ENCODE peak calls at places on chromosomes 2 and 18, in nine cellular contexts. X is stomach, V is OCI-LY7, L is endothelial cell of umbilical vein, C is cardiac muscle cell, P is HepG2, S is IMR-90, Z is transverse colon, B is lower lobe of right lung. G is an unnamed sample.

GRCh38 chr2:109447251-109447661 is 166.5 kb downstream of the SEPTIN10 start:
- DNase-seq in V (no peak), S (peak; percentile 98), L (peak; percentile 15), C (peak; percentile 29), B (no peak), X (no peak), Z (no peak), P (no peak), G (peak; percentile 86)

GRCh38 chr2:97718051-97718882 is 4.9 kb downstream of the ZAP70 start:
- DNase-seq in S (no peak), L (no peak), X (peak; percentile 39), Z (peak; percentile 58), V (peak; percentile 81), P (no peak), C (no peak), B (no peak), G (no peak)

GRCh38 chr2:235762832-235763598 is 269.2 kb downstream of the AGAP1 start:
- DNase-seq in P (peak; percentile 47), C (no peak), L (no peak), X (no peak), S (no peak), Z (no peak), B (no peak), V (no peak), G (no peak)

GRCh38 chr2:101508636-101509035 is 33.7 kb upstream of the RFX8 start:
- DNase-seq in L (no peak), X (no peak), Z (no peak), S (no peak), C (peak; percentile 13), B (no peak), V (no peak), P (no peak), G (no peak)

GRCh38 chr2:70374616-70375015 is 72.7 kb upstream of the FAM136A start:
- DNase-seq in B (no peak), V (no peak), P (no peak), L (no peak), X (no peak), S (no peak), C (no peak), Z (no peak), G (no peak)

GRCh38 chr18:23401400-23402347 is 51.4 kb upstream of the RIOK3 start:
- DNase-seq in C (peak; percentile 89), V (no peak), S (peak; percentile 73), L (peak; percentile 97), Z (peak; percentile 47), X (peak; percentile 56), B (peak; percentile 55), P (peak; percentile 81), G (no peak)

GRCh38 chr18:62073882-62074281 is 113.0 kb downstream of the PIGN start:
- DNase-seq in S (no peak), V (no peak), B (no peak), C (no peak), Z (no peak), X (no peak), P (peak; percentile 31), L (no peak), G (no peak)

GRCh38 chr2:53907582-53907981 is 47.8 kb upstream of the GPR75 start:
- DNase-seq in X (no peak), B (no peak), V (no peak), Z (no peak), L (no peak), S (peak; percentile 10), C (no peak), P (no peak), G (no peak)

GRCh38 chr18:784470-785172 is 27.4 kb downstream of the YES1 start:
- DNase-seq in V (no peak), X (no peak), P (no peak), L (no peak), C (no peak), Z (no peak), S (no peak), B (no peak), G (no peak)

GRCh38 chr2:4530231-4530630 is 826.9 kb downstream of the DCDC2C start:
- DNase-seq in P (no peak), L (no peak), V (no peak), S (no peak), C (no peak), Z (no peak), B (no peak), X (no peak), G (no peak)

GRCh38 chr18:49723648-49724180 is 89.6 kb downstream of the ACAA2 start:
- DNase-seq in V (no peak), B (no peak), S (peak; percentile 51), P (peak; percentile 80), X (no peak), L (peak; percentile 91), C (peak; percentile 77), Z (peak; percentile 44), G (no peak)

GRCh38 chr18:77086034-77086433 is 46.5 kb downstream of the MBP start:
- DNase-seq in Z (no peak), V (no peak), L (peak; percentile 42), B (no peak), C (peak; percentile 66), P (no peak), S (peak; percentile 81), X (no peak), G (no peak)

GRCh38 chr2:31467426-31467825 is 52.9 kb upstream of the XDH start:
- DNase-seq in Z (no peak), V (no peak), C (no peak), P (no peak), B (no peak), S (no peak), X (no peak), L (no peak), G (peak; percentile 6)

DNA sequence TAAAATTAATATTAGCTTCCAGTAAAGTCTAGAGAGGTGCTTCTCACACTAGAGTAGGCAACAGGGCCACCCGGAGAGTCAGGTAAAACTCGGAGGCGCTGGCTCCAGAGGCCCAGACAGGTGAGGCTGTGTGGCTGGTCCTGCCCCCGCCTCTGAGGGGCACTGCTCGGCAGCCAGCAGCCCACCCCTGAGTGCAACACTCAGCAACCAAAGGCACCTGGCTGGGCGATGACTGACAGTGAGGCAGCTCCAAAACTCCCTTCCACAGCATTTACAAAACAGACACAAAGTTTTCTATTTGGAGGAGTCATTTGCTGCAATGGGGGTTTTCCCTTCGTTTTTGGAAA is 138.8 kb upstream of the ID2 start:
- DNase-seq in P (no peak), V (peak; percentile 63), Z (no peak), X (no peak), L (no peak), C (no peak), S (no peak), B (no peak), G (no peak)
- H3K4me1 ChIP-seq in P (peaks cover 10% of the 10 kb centered on the region), V (peaks cover 100% of the 10 kb centered on the region), Z (peaks cover 13% of the 10 kb centered on the region), X (peaks cover 18% of the 10 kb centered on the region), L (no peaks in the 10 kb centered on the region), C (peaks cover 54% of the 10 kb centered on the region), S (peaks cover 16% of the 10 kb centered on the region), B (peaks cover 69% of the 10 kb centered on the region), G (no peaks in the 10 kb centered on the region)

GRCh38 chr2:219179601-219180465 is 1.8 kb downstream of the RETREG2 start:
- DNase-seq in B (no peak), X (no peak), L (no peak), Z (no peak), P (no peak), V (no peak), C (no peak), S (no peak), G (no peak)

GRCh38 chr2:219178377-219179175 is 501 bp downstream of the RETREG2 start:
- DNase-seq in L (no peak), V (peak; percentile 53), B (peak; percentile 73), P (no peak), C (peak; percentile 47), S (peak; percentile 15), X (peak; percentile 50), Z (peak; percentile 55), G (no peak)

GRCh38 chr2:219175928-219176817 is 552 bp downstream of the CNPPD1 start:
- DNase-seq in Z (peak; percentile 74), L (peak; percentile 62), P (no peak), C (peak; percentile 38), B (peak; percentile 72), X (peak; percentile 58), V (peak; percentile 68), S (peak; percentile 26), G (peak; percentile 36)

GRCh38 chr2:219176818-219177593 is at the start of gene CNPPD1:
- DNase-seq in X (peak; percentile 93), B (peak; percentile 93), P (peak; percentile 82), L (peak; percentile 83), S (peak; percentile 65), V (peak; percentile 92), Z (peak; percentile 93), C (peak; percentile 83), G (peak; percentile 83)

DNA sequence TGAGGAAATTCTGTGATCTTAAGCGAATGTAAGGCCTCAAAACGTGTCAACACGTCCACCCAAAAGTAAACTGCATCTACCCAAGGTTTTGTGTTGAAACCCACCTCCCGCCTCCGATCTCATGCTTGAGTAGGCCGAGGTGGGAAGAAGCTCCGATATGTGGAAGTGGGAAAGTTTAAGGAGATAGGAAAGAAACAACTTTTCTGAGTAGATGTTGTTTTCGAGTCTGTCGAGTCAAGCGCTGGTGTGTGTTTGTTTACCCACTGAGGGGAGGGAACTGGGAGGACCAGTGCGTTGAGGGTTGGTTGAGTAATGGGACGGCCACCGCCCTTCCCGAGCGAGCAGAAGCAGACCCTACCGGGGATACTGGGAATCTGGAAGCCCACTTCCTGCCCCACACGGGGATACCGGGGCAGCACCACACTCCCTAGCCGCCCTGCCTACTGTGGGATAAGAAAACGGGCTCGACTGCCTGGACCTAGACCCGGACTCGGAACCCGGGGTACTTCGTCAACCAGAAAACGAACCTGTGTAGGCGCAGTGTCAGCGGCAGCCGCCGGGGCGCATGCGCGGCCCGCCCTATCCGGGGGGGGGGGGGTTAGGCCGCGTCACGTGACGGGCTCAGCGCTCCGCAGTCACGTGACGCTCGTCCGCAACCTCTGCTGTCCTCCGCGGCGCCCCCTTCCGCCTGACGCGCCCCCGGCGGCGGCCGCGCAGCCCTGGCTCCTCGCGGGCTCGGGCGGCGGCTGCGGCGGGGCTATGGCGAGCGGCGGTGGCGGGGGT is at the start of gene RETREG2:
- DNase-seq in L (peak; percentile 93), S (peak; percentile 89), B (peak; percentile 90), Z (peak; percentile 89), P (peak; percentile 93), X (peak; percentile 87), V (peak; percentile 95), C (peak; percentile 94), G (peak; percentile 89)
- TF ChIP-seq CTCF in L (no peak), S (peak; percentile 56), B (peak; percentile 49), Z (peak; percentile 30), P (peak; percentile 65), X (no peak), V (peak; percentile 57), C (peak; percentile 23), G (peak; percentile 31)

DNA sequence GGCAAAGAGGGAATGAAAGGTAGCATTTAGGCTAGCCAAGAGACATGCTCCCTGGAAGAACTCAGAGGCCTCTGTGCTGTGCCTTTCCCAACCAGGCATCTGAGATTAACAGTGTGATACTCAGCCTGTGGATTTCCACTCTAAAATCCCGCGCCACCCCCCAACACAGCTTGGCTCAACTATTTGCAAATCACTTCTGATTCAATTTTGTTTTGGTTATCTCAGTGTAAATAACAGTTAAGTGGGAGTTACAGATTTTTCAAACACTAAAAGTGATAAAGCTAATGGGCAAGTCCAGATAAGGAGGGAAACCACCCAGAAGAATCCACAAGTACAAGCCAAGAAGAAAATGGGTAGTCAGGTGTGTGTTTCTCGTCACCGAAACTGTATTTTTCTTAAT is 1.4 kb upstream of the NRP2 start:
- DNase-seq in X (peak; percentile 80), P (no peak), C (no peak), Z (no peak), S (no peak), V (no peak), B (no peak), L (peak; percentile 20), G (no peak)
- H3K27ac ChIP-seq in X (peak overlapping the region; percentile 93), P (no peak overlapping the region), C (no peak overlapping the region), Z (no peak overlapping the region), S (no peak overlapping the region), V (no peak overlapping the region), B (no peak overlapping the region), L (no peak overlapping the region), G (no peak overlapping the region)

GRCh38 chr2:241321911-241322310 is 6.2 kb downstream of the SEPTIN2 start:
- DNase-seq in S (no peak), V (no peak), Z (no peak), P (no peak), L (peak; percentile 23), B (no peak), C (no peak), X (no peak), G (no peak)
- H3K4me1 ChIP-seq in S (peaks cover 6% of the 10 kb centered on the region), V (peaks cover 79% of the 10 kb centered on the region), Z (peaks cover 21% of the 10 kb centered on the region), P (peaks cover 73% of the 10 kb centered on the region), L (peaks cover 50% of the 10 kb centered on the region), B (peaks cover 77% of the 10 kb centered on the region), C (peaks cover 47% of the 10 kb centered on the region), X (peaks cover 54% of the 10 kb centered on the region), G (peaks cover 42% of the 10 kb centered on the region)